ENCODE peak calls at places on chromosomes 5 and 9, in seven cellular contexts. K is AG04450; O is stimulated activated CD4-positive, alpha-beta T cell treated with anti-CD3 and anti-CD28 coated beads, Interleukin-15, amount 100 ng/mL, for 1 hour; F is endothelial cell; R is WTC11; B is kidney epithelial cell; E is MM.1S. G is an unnamed sample.

GRCh38 chr9:126533911-126534300 is 79.8 kb upstream of the LMX1B start:
- DNase-seq in O (no peak), B (no peak), E (no peak), F (no peak), R (no peak), K (no peak), G (no peak)

GRCh38 chr9:85262333-85262732 is 479.4 kb downstream of the AGTPBP1 start:
- DNase-seq in O (no peak), K (no peak), E (no peak), B (no peak), R (no peak), F (no peak), G (no peak)

GRCh38 chr9:137014166-137014565 is 13.9 kb downstream of the ABCA2 start:
- DNase-seq in B (no peak), F (no peak), O (no peak), R (no peak), E (no peak), K (no peak), G (no peak)

GRCh38 chr5:132059043-132059695 is 1.3 kb upstream of the IL3 start:
- DNase-seq in F (no peak), R (no peak), E (no peak), B (no peak), K (no peak), O (no peak), G (peak)

GRCh38 chr9:88418715-88419540 is 30.7 kb downstream of the SPIN1 start:
- DNase-seq in O (no peak), E (no peak), R (no peak), K (no peak), B (no peak), F (no peak), G (no peak)

GRCh38 chr9:127706836-127707241 is at the start of gene CFAP157:
- DNase-seq in E (no peak), K (no peak), O (no peak), R (peak), B (no peak), F (peak), G (peak)

GRCh38 chr9:6133346-6134063 is 82.1 kb upstream of the IL33 start:
- DNase-seq in F (no peak), B (peak), O (no peak), E (peak), R (no peak), K (no peak), G (no peak)

GRCh38 chr9:125049212-125049611 is 94.1 kb downstream of the SCAI start:
- DNase-seq in F (no peak), R (no peak), K (no peak), O (no peak), B (no peak), E (no peak), G (no peak)

GRCh38 chr5:137001026-137001569 is 498.0 kb downstream of the SPOCK1 start:
- DNase-seq in B (no peak), E (no peak), K (no peak), O (no peak), F (no peak), R (no peak), G (no peak)

GRCh38 chr9:16985559-16986348 is 115.3 kb upstream of the BNC2 start:
- DNase-seq in K (peak), R (no peak), B (no peak), E (no peak), F (no peak), O (no peak), G (no peak)

GRCh38 chr5:77157732-77158532 is 52.5 kb upstream of the PDE8B start:
- DNase-seq in R (no peak), E (no peak), B (no peak), O (no peak), F (no peak), K (no peak), G (no peak)

GRCh38 chr9:119765632-119766031 is 396.4 kb upstream of the BRINP1 start:
- DNase-seq in B (no peak), R (no peak), O (no peak), K (no peak), E (no peak), F (no peak), G (no peak)

GRCh38 chr5:162372265-162372664 is 304.7 kb downstream of the GABRG2 start:
- DNase-seq in O (no peak), B (no peak), F (no peak), E (no peak), R (peak), K (no peak), G (peak)

G was measured in glutamatergic neuron.